ENCODE peak calls at places on chromosomes 13 and 19, in ten cellular contexts. One of them, this sample, is unnamed.

GRCh38 chr13:59000770-59001169 is 1163.0 kb downstream of the DIAPH3 start:
- DNase-seq in H54: no peak
- DNase-seq in GM20000: no peak
- DNase-seq in GM19239: no peak
- DNase-seq in NCI-H1105 treated with DMSO at 0.1 percent for 48 hours: no peak
- DNase-seq in fibroblast of gingiva: no peak
- DNase-seq in nucleus accumbens: no peak
- DNase-seq in HT1080: no peak
- DNase-seq in activated CD4-positive, CD25-positive, alpha-beta regulatory T cell treated with anti-CD3 and anti-CD28 coated beads, Interleukin-2, amount 50 U/mL, for 16 hours: no peak
- DNase-seq in hypothalamus: no peak
- DNase-seq in this sample: no peak

GRCh38 chr19:47598407-47599349 is 10.3 kb upstream of the BICRA start:
- DNase-seq in H54: peak; percentile 72
- DNase-seq in GM20000: no peak
- DNase-seq in GM19239: no peak
- DNase-seq in NCI-H1105 treated with DMSO at 0.1 percent for 48 hours: no peak
- DNase-seq in fibroblast of gingiva: peak; percentile 96
- DNase-seq in nucleus accumbens: no peak
- DNase-seq in HT1080: peak; percentile 96
- DNase-seq in activated CD4-positive, CD25-positive, alpha-beta regulatory T cell treated with anti-CD3 and anti-CD28 coated beads, Interleukin-2, amount 50 U/mL, for 16 hours: no peak
- DNase-seq in hypothalamus: no peak
- DNase-seq in this sample: peak; percentile 98

GRCh38 chr13:85589021-85589420 is 210.2 kb downstream of the SLITRK6 start:
- DNase-seq in H54: no peak
- DNase-seq in GM20000: no peak
- DNase-seq in GM19239: no peak
- DNase-seq in NCI-H1105 treated with DMSO at 0.1 percent for 48 hours: no peak
- DNase-seq in fibroblast of gingiva: no peak
- DNase-seq in nucleus accumbens: no peak
- DNase-seq in HT1080: no peak
- DNase-seq in activated CD4-positive, CD25-positive, alpha-beta regulatory T cell treated with anti-CD3 and anti-CD28 coated beads, Interleukin-2, amount 50 U/mL, for 16 hours: no peak
- DNase-seq in hypothalamus: no peak
- DNase-seq in this sample: no peak

GRCh38 chr13:43133792-43134191 is 110.4 kb downstream of the DNAJC15 start:
- DNase-seq in H54: no peak
- DNase-seq in GM20000: no peak
- DNase-seq in GM19239: no peak
- DNase-seq in NCI-H1105 treated with DMSO at 0.1 percent for 48 hours: no peak
- DNase-seq in fibroblast of gingiva: no peak
- DNase-seq in nucleus accumbens: no peak
- DNase-seq in HT1080: no peak
- DNase-seq in activated CD4-positive, CD25-positive, alpha-beta regulatory T cell treated with anti-CD3 and anti-CD28 coated beads, Interleukin-2, amount 50 U/mL, for 16 hours: no peak
- DNase-seq in hypothalamus: no peak
- DNase-seq in this sample: no peak

GRCh38 chr13:48571121-48571901 is 38.4 kb upstream of the RCBTB2 start:
- DNase-seq in H54: no peak
- DNase-seq in GM20000: no peak
- DNase-seq in GM19239: no peak
- DNase-seq in NCI-H1105 treated with DMSO at 0.1 percent for 48 hours: no peak
- DNase-seq in fibroblast of gingiva: peak; percentile 85
- DNase-seq in nucleus accumbens: no peak
- DNase-seq in HT1080: no peak
- DNase-seq in activated CD4-positive, CD25-positive, alpha-beta regulatory T cell treated with anti-CD3 and anti-CD28 coated beads, Interleukin-2, amount 50 U/mL, for 16 hours: no peak
- DNase-seq in hypothalamus: no peak
- DNase-seq in this sample: peak; percentile 39

GRCh38 chr19:47444388-47444821 is 25.1 kb upstream of the MEIS3 start:
- DNase-seq in H54: no peak
- DNase-seq in GM20000: no peak
- DNase-seq in GM19239: no peak
- DNase-seq in NCI-H1105 treated with DMSO at 0.1 percent for 48 hours: no peak
- DNase-seq in fibroblast of gingiva: no peak
- DNase-seq in nucleus accumbens: no peak
- DNase-seq in HT1080: no peak
- DNase-seq in activated CD4-positive, CD25-positive, alpha-beta regulatory T cell treated with anti-CD3 and anti-CD28 coated beads, Interleukin-2, amount 50 U/mL, for 16 hours: no peak
- DNase-seq in hypothalamus: no peak
- DNase-seq in this sample: no peak

GRCh38 chr13:25468330-25469178 is 96.8 kb downstream of the ATP8A2 start:
- DNase-seq in H54: no peak
- DNase-seq in GM20000: peak; percentile 64
- DNase-seq in GM19239: peak; percentile 41
- DNase-seq in NCI-H1105 treated with DMSO at 0.1 percent for 48 hours: peak; percentile 54
- DNase-seq in fibroblast of gingiva: no peak
- DNase-seq in nucleus accumbens: no peak
- DNase-seq in HT1080: no peak
- DNase-seq in activated CD4-positive, CD25-positive, alpha-beta regulatory T cell treated with anti-CD3 and anti-CD28 coated beads, Interleukin-2, amount 50 U/mL, for 16 hours: no peak
- DNase-seq in hypothalamus: no peak
- DNase-seq in this sample: peak; percentile 9

GRCh38 chr19:480016-480855 is 16.1 kb upstream of the MADCAM1 start:
- DNase-seq in H54: no peak
- DNase-seq in GM20000: no peak
- DNase-seq in GM19239: no peak
- DNase-seq in NCI-H1105 treated with DMSO at 0.1 percent for 48 hours: no peak
- DNase-seq in fibroblast of gingiva: peak; percentile 56
- DNase-seq in nucleus accumbens: peak; percentile 45
- DNase-seq in HT1080: no peak
- DNase-seq in activated CD4-positive, CD25-positive, alpha-beta regulatory T cell treated with anti-CD3 and anti-CD28 coated beads, Interleukin-2, amount 50 U/mL, for 16 hours: no peak
- DNase-seq in hypothalamus: peak; percentile 40
- DNase-seq in this sample: peak; percentile 37

GRCh38 chr13:80437212-80437611 is 96.3 kb upstream of the SPRY2 start:
- DNase-seq in H54: no peak
- DNase-seq in GM20000: no peak
- DNase-seq in GM19239: no peak
- DNase-seq in NCI-H1105 treated with DMSO at 0.1 percent for 48 hours: no peak
- DNase-seq in fibroblast of gingiva: peak; percentile 4
- DNase-seq in nucleus accumbens: no peak
- DNase-seq in HT1080: no peak
- DNase-seq in activated CD4-positive, CD25-positive, alpha-beta regulatory T cell treated with anti-CD3 and anti-CD28 coated beads, Interleukin-2, amount 50 U/mL, for 16 hours: no peak
- DNase-seq in hypothalamus: no peak
- DNase-seq in this sample: no peak

GRCh38 chr19:9848060-9848459 is 12.9 kb downstream of the PIN1 start:
- DNase-seq in H54: no peak
- DNase-seq in GM20000: peak; percentile 54
- DNase-seq in GM19239: no peak
- DNase-seq in NCI-H1105 treated with DMSO at 0.1 percent for 48 hours: no peak
- DNase-seq in fibroblast of gingiva: no peak
- DNase-seq in nucleus accumbens: no peak
- DNase-seq in HT1080: no peak
- DNase-seq in activated CD4-positive, CD25-positive, alpha-beta regulatory T cell treated with anti-CD3 and anti-CD28 coated beads, Interleukin-2, amount 50 U/mL, for 16 hours: no peak
- DNase-seq in hypothalamus: no peak
- DNase-seq in this sample: peak; percentile 32

GRCh38 chr19:32104465-32105235 is 240.8 kb upstream of the ZNF507 start:
- DNase-seq in H54: peak; percentile 60
- DNase-seq in GM20000: no peak
- DNase-seq in GM19239: no peak
- DNase-seq in NCI-H1105 treated with DMSO at 0.1 percent for 48 hours: no peak
- DNase-seq in fibroblast of gingiva: no peak
- DNase-seq in nucleus accumbens: no peak
- DNase-seq in HT1080: peak; percentile 65
- DNase-seq in activated CD4-positive, CD25-positive, alpha-beta regulatory T cell treated with anti-CD3 and anti-CD28 coated beads, Interleukin-2, amount 50 U/mL, for 16 hours: no peak
- DNase-seq in hypothalamus: no peak
- DNase-seq in this sample: no peak